ENCODE peak calls at places on chromosomes 3 and 15, in ten cellular contexts. A is GDM1; T is A549; B is NCI-H2081; N is activated CD4-positive, alpha-beta T cell treated with anti-CD3 and anti-CD28 coated beads, Interleukin-2, amount 50 U/mL, for 48 hours; D is naive thymus-derived CD4-positive, alpha-beta T cell; X is osteoblast; R is fibroblast of the conjunctiva; Q is Right ventricle myocardium superior; H is iPS-NIHi11. M is an unnamed sample.

GRCh38 chr3:98440283-98440682 is 22.7 kb upstream of the OR5K1 start:
- DNase-seq in T (no peak), N (no peak), Q (no peak), X (no peak), R (no peak), H (no peak), A (no peak), D (no peak), B (no peak), M (no peak)

GRCh38 chr15:94417464-94418293 is 186.3 kb downstream of the MCTP2 start:
- DNase-seq in B (peak; percentile 46), A (no peak), R (no peak), T (no peak), Q (no peak), X (no peak), D (no peak), H (no peak), N (no peak), M (no peak)

GRCh38 chr3:190862209-190863118 is at the start of gene GMNC:
- DNase-seq in D (peak; percentile 10), B (peak; percentile 53), R (peak; percentile 10), H (peak; percentile 79), A (no peak), T (peak; percentile 32), N (peak; percentile 46), Q (peak; percentile 92), X (peak; percentile 91), M (peak; percentile 90)

GRCh38 chr15:79815468-79815867 is 81.3 kb downstream of the MTHFS start:
- DNase-seq in B (no peak), Q (peak; percentile 52), T (no peak), H (no peak), D (no peak), X (no peak), A (no peak), R (no peak), N (no peak), M (no peak)

GRCh38 chr3:48222616-48223513 is at the start of gene CAMP:
- DNase-seq in D (peak; percentile 36), T (no peak), N (no peak), Q (peak; percentile 89), R (peak; percentile 43), A (peak; percentile 47), X (peak; percentile 1), H (no peak), B (no peak), M (peak; percentile 98)

GRCh38 chr15:85789496-85789875 is 5.2 kb downstream of the KLHL25 start:
- DNase-seq in X (no peak), R (no peak), N (no peak), A (no peak), H (no peak), B (no peak), T (no peak), D (no peak), Q (no peak), M (no peak)

GRCh38 chr3:170643831-170644230 is 58.0 kb upstream of the SLC7A14 start:
- DNase-seq in R (no peak), D (no peak), N (no peak), A (no peak), B (no peak), Q (no peak), H (no peak), X (no peak), T (no peak), M (no peak)

GRCh38 chr3:126549861-126550487 is 8.8 kb downstream of the C3orf22 start:
- DNase-seq in R (no peak), H (no peak), T (no peak), B (no peak), A (no peak), X (peak; percentile 58), Q (no peak), N (no peak), D (peak; percentile 2), M (no peak)

GRCh38 chr3:53709856-53710674 is 136.2 kb downstream of the CHDH start:
- DNase-seq in A (peak; percentile 60), R (peak; percentile 44), T (peak; percentile 49), Q (peak; percentile 85), D (peak; percentile 41), H (peak; percentile 85), N (peak; percentile 67), B (peak; percentile 65), X (peak; percentile 93), M (peak; percentile 66)

GRCh38 chr15:55740981-55741591 is 1.9 kb downstream of the PRTG start:
- DNase-seq in X (no peak), N (no peak), Q (no peak), B (no peak), D (no peak), T (no peak), R (no peak), A (no peak), H (no peak), M (no peak)

GRCh38 chr3:8882171-8882593 is 81.1 kb downstream of the RAD18 start:
- DNase-seq in T (no peak), N (no peak), B (no peak), X (no peak), Q (no peak), R (no peak), A (no peak), D (no peak), H (peak; percentile 28), M (no peak)

GRCh38 chr15:42104095-42104891 is 9.9 kb upstream of the PLA2G4D start:
- DNase-seq in R (no peak), T (no peak), H (no peak), N (no peak), Q (no peak), A (no peak), X (no peak), D (no peak), B (no peak), M (no peak)